ENCODE peak calls at places on chromosomes 3 and 15, in four cellular contexts. Y is stomach; P is Peyer's patch; Q is CD4-positive, alpha-beta memory T cell. K is an unnamed sample.
A peak's percentile ranks its signal among the peaks of the same experiment; 100 is the strongest.

GRCh38 chr15:94229591-94230365 is 1.6 kb upstream of the MCTP2 start:
- DNase-seq in Y (no peak), P (peak; percentile 61), Q (peak; percentile 72), K (peak; percentile 16)

GRCh38 chr15:48800245-48800644 is 10.6 kb downstream of the CEP152 start:
- DNase-seq in Y (no peak), P (no peak), Q (no peak), K (no peak)

GRCh38 chr3:34882764-34883163 is 756.6 kb upstream of the ARPP21 start:
- DNase-seq in Y (no peak), P (no peak), Q (no peak), K (no peak)

GRCh38 chr15:88441076-88441730 is 26.0 kb downstream of the MRPL46 start:
- DNase-seq in Y (no peak), P (no peak), Q (no peak), K (no peak)

GRCh38 chr3:12443781-12444522 is 40.3 kb upstream of the TSEN2 start:
- DNase-seq in Y (no peak), P (peak; percentile 21), Q (no peak), K (no peak)

GRCh38 chr15:79329186-79329611 is 18.3 kb downstream of the TMED3 start:
- DNase-seq in Y (no peak), P (no peak), Q (no peak), K (no peak)

GRCh38 chr3:171044828-171045793 is 18.6 kb upstream of the SLC2A2 start:
- DNase-seq in Y (no peak), P (no peak), Q (no peak), K (no peak)

GRCh38 chr3:11116336-11117059 is 37.8 kb upstream of the HRH1 start:
- DNase-seq in Y (no peak), P (no peak), Q (no peak), K (no peak)

DNA sequence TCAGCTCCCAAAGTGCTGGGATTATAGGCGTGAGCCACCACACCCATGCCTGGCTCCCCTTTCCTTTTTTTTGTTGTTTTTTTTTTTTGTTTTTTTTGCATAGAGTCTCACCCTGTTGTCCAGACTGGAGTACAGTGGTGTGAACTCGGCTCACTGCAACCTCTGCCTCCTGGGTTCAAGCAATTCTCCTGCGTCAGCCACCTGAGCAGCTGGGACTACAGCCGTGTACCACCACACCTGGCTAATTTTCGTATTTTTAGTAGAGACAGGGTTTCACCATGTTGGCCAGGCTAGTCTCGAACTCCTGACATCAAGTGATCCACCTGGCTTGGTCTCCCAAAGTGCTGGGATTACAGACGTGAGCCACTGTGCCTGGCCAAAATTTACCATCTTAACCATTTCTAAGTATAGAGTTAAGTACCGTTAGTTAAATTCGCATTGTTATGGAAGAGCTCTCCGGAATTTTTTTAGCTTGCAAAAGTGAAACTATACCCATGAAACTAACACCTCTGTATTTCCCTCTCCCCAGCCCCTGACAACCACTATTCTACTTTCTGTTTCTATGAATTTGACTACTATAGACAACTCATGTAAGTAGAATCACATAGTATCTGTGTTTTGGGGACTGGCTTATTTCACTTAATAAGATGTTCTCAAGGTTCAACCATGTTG is 70.9 kb upstream of the C15orf39 start:
- DNase-seq in Y (no peak), P (peak; percentile 44), Q (peak; percentile 30), K (no peak)
- H3K27ac ChIP-seq in Y (no peak overlapping the region), P (peak overlapping the region; percentile 34), Q (no peak overlapping the region), K (no peak overlapping the region)

DNA sequence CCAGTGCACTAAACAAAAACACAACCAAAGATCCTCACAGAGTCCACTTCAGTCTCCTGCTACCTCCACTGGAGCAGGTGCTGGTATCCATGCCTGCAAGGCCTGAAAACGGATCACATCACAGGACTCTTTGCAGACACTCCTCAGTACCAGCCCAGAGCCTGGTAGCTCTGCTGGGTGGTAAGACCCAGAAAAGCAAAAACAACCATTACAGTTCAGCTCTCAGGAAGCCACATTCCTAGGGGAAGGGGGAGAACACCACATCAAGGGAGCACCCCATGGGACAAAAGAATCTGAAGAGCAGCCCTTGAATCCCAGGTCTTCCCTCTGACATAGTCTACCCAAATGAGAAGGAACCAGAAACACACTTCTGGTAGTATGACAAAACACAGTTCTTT is 52.5 kb upstream of the PFN2 start:
- DNase-seq in Y (no peak), P (no peak), Q (no peak), K (no peak)
- H3K9me3 ChIP-seq in Y (peaks cover 12% of the 10 kb centered on the region), P (no peaks in the 10 kb centered on the region), Q (no peaks in the 10 kb centered on the region), K (no peaks in the 10 kb centered on the region)

GRCh38 chr15:99562238-99562637 is 3.5 kb upstream of the MEF2A start:
- DNase-seq in Y (no peak), P (no peak), Q (no peak), K (no peak)

GRCh38 chr15:99566157-99566900 is 545 bp downstream of the MEF2A start:
- DNase-seq in Y (no peak), P (peak; percentile 56), Q (peak; percentile 17), K (no peak)

GRCh38 chr15:99565031-99565280 is 828 bp upstream of the MEF2A start:
- DNase-seq in Y (no peak), P (no peak), Q (no peak), K (no peak)

GRCh38 chr15:99565281-99566156 is at the start of gene MEF2A:
- DNase-seq in Y (peak; percentile 95), P (peak; percentile 97), Q (peak; percentile 92), K (peak; percentile 94)

GRCh38 chr15:99564221-99565030 is 1.4 kb upstream of the MEF2A start:
- DNase-seq in Y (no peak), P (peak; percentile 52), Q (peak; percentile 5), K (no peak)
- H3K4me1 ChIP-seq in Y (peaks cover 44% of the 10 kb centered on the region), P (no peaks in the 10 kb centered on the region), Q (peaks cover 29% of the 10 kb centered on the region), K (peaks cover 24% of the 10 kb centered on the region)

DNA sequence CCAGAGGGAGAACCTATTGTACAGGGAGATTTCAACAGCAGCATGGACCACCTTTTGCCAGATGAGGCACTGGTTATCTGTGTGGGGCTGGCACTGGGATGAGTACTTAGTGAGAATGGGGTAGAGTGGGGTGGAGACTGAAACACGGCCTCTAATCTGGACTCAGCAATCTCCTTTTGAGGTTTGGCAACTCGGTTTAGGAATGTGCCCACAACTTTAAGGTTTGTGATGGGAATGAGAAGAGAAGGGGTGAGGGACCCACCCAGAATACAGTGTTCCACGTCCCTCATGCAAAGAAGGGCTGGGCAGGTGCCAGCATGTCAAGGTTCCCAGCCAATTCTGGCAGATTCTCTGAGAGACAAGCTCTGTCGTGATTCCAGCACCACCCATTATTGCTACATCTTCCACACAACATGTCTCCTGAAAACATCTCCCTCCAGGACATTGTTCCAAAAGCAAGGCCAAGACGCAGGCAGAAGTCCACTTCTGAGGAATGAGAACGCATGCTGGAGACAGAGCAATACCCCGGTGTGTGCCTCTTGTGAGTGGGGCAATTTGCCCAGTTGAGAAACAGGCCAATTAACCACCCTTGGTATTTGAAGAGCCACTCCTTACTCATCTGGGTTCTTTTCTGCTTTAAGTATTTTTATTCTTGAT is 37.5 kb upstream of the CCR4 start:
- DNase-seq in Y (no peak), P (no peak), Q (no peak), K (no peak)
- H3K27ac ChIP-seq in Y (no peak overlapping the region), P (no peak overlapping the region), Q (no peak overlapping the region), K (no peak overlapping the region)

DNA sequence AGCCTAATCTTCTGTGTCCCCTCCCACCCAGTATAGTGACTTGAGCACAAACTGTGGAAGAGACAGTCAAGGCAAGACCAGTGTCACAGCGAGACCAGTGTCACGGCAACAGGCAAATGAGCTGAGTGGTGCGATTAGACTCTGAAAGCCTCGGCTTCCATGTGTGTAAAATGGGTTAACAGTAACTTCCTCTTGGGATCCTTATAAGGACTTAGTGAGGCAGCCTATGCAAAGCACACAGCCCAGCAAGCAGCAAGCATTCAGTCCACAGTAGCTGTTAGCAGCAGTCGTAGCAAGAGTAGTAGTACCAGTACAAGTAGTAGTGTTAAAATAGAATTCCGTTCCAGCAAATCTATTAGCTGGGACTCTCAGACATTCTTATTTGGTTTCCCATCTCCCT is 334.1 kb downstream of the GABRB3 start:
- DNase-seq in Y (no peak), P (no peak), Q (no peak), K (no peak)
- H3K9me3 ChIP-seq in Y (no peaks in the 10 kb centered on the region), P (no peaks in the 10 kb centered on the region), Q (no peaks in the 10 kb centered on the region), K (no peaks in the 10 kb centered on the region)

GRCh38 chr15:101378356-101378755 is 83.3 kb upstream of the SNRPA1 start:
- DNase-seq in Y (no peak), P (no peak), Q (no peak), K (no peak)
- H3K4me1 ChIP-seq in Y (peaks cover 15% of the 10 kb centered on the region), P (no peaks in the 10 kb centered on the region), Q (no peaks in the 10 kb centered on the region), K (no peaks in the 10 kb centered on the region)